ENCODE peak calls at places on chromosomes 4 and X, in four cellular contexts. S is IMR-90, T is K562, Z is GM12878. I is an unnamed sample.

GRCh38 chrX:114049063-114049462 is 534.8 kb upstream of the HTR2C start:
- DNase-seq in S (no peak), T (no peak), Z (no peak), I (no peak)

GRCh38 chr4:88429401-88429800 is 27.5 kb upstream of the HERC5 start:
- DNase-seq in S (no peak), T (no peak), Z (no peak), I (no peak)

GRCh38 chrX:34893741-34894140 is 48.9 kb upstream of the FAM47B start:
- DNase-seq in S (peak), T (no peak), Z (no peak), I (no peak)

GRCh38 chrX:69163936-69164741 is 1.1 kb downstream of the PJA1 start:
- DNase-seq in S (no peak), T (peak), Z (no peak), I (no peak)

GRCh38 chrX:320126-320783 is 1.7 kb upstream of the GTPBP6 start:
- DNase-seq in S (peak), T (no peak), Z (no peak), I (no peak)

GRCh38 chrX:9312922-9313867 is 151.7 kb upstream of the TBL1X start:
- DNase-seq in S (no peak), T (peak), Z (no peak), I (peak)

GRCh38 chr4:123580981-123581664 is 184.5 kb downstream of the SPRY1 start:
- DNase-seq in S (no peak), T (peak), Z (no peak), I (no peak)

GRCh38 chrX:10015711-10016515 is 48.8 kb downstream of the CLDN34 start:
- DNase-seq in S (peak), T (peak), Z (no peak), I (peak)

GRCh38 chr4:122851568-122851967 is 24.9 kb downstream of the FGF2 start:
- DNase-seq in S (no peak), T (no peak), Z (no peak), I (no peak)

GRCh38 chr4:1333256-1333655 is 13.8 kb upstream of the UVSSA start:
- DNase-seq in S (no peak), T (no peak), Z (no peak), I (no peak)

GRCh38 chrX:8345473-8345872 is 119.2 kb upstream of the VCX3B start:
- DNase-seq in S (no peak), T (no peak), Z (no peak), I (no peak)

GRCh38 chr4:177385576-177386320 is 56.5 kb downstream of the AGA start:
- DNase-seq in S (peak), T (no peak), Z (no peak), I (no peak)

GRCh38 chr4:86587016-86587713 is 7.0 kb upstream of the PTPN13 start:
- DNase-seq in S (no peak), T (no peak), Z (no peak), I (no peak)

GRCh38 chrX:47169726-47170515 is 23.7 kb upstream of the UBA1 start:
- DNase-seq in S (peak), T (no peak), Z (no peak), I (no peak)

GRCh38 chr4:15006416-15007024 is 4.2 kb downstream of the CPEB2 start:
- DNase-seq in S (peak), T (peak), Z (no peak), I (no peak)

GRCh38 chr4:7970031-7970946 is 30.6 kb upstream of the AFAP1 start:
- DNase-seq in S (peak), T (no peak), Z (no peak), I (no peak)

GRCh38 chr4:99947190-99947578 is 766 bp upstream of the DNAJB14 start:
- DNase-seq in S (no peak), T (no peak), Z (no peak), I (no peak)

GRCh38 chr4:186240848-186241491 is 13.7 kb downstream of the KLKB1 start:
- DNase-seq in S (no peak), T (no peak), Z (no peak), I (no peak)

DNA sequence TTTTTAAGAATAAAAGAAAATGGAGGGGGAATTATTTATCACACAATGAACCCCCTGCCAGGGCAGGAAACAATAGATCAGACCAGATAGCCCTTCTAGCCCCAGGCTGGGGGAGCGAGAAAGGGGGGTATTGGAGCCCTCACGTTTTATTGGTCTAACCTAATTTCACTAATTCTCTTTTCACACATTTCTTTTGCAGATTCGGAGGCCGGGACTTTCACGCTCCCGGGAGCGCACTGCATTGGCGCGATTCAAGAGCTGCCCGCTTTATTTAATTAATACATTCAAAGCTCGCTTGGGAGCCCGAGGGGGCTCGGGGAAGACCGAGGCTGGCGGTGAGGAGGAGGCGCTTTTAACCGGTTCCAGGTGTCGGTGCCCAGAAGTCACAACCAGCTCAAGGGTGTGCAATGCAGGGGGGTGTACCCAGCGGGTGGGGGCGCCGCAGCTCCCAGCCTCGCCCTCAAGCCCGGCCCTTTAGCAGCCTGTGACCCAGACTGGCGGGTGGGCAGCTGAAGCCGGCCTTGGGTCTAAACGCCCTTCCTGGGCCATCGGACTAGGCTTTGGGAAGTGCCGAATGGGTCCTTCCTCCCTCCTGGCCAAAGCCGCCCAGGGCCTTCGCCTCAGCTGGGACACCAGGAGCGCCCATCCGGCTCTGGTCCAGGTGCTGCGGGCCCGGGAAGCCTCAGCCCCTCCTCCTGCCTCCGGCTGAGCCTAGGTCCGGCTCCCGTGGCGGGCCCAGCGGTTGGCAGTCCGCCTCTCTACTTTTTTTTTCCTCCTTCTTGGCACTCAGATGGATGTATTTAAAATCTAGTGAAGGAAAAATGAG is 5.3 kb downstream of the NEUROG2 start:
- DNase-seq in S (no peak), T (no peak), Z (no peak), I (no peak)
- H3K4me3 ChIP-seq in S (no peak), T (no peak), Z (no peak), I (peak)

GRCh38 chr4:145709336-145709735 is 29.4 kb downstream of the C4orf51 start:
- DNase-seq in S (no peak), T (no peak), Z (no peak), I (no peak)

GRCh38 chr4:145703850-145704528 is 24.0 kb downstream of the C4orf51 start:
- DNase-seq in S (no peak), T (no peak), Z (no peak), I (no peak)

DNA sequence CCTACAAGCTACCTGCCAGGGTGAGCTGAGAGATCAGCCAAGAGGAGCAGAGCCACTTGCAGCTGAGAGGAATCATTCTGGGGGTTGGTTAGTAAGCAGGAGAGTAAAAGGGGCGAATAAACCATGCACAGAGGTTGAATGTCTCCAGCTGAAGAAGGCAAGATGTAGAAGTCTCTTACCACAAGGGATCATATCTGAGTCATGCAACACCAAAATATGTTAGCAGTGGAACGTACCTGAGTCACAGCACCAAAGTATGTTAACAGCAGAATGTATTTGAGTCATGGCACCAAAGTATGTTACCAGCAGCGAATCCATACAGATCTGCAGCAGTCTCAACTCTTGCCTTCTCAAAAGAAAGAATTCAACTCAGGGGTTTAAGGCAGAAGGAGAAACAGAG is 29.9 kb downstream of the C4orf51 start:
- DNase-seq in S (peak), T (no peak), Z (no peak), I (no peak)
- TF ChIP-seq CHD1 in S (no peak), T (no peak), Z (no peak), I (no peak)

DNA sequence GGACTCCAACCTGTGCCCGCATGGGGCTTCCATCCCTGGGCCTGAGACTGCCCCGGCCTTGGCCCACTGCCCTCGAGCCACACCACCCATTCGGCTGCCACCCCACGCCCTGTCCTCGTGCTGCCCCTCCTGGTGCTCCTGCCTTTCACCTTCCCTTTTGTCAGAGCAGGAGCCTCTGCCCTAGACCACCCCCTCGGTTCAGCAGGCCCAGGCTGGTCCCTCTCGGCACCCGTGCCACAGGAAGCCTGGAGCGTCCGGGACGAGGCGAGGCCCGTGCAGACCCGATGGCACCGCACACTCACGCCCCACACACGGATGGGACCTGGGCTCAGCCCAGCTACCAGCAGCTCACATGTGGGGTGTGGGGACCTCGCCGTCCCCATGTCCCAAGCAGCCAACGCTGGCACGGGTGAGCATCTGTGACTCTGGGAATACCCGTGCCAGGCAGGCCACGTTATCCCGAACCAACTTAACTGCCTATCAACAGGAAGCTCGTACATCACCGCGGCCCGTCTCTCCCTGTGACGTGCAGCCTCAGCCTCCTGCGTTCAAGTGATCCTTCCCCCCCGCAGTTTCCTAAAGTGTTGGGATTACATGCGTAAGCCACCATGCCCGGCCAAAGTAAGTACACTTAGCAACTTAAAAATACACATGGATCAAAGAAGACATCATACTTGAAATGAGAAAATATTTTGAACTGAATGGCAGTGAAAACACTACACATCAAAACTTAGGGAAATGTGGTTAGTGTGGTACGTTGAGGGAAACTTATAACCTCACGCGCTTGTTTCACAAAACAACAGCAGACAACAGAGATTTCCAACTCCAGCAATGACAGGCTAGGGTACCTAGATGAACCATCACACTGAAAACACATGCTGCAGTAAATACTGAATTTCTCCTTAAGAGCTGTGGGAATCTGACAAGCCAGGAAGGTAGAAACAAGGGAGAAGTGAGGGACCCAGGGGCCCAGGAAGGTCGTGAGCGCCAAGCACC is 29.0 kb downstream of the LRPAP1 start:
- DNase-seq in S (no peak), T (no peak), Z (no peak), I (no peak)
- TF ChIP-seq CTCF in S (no peak), T (no peak), Z (no peak), I (no peak)

DNA sequence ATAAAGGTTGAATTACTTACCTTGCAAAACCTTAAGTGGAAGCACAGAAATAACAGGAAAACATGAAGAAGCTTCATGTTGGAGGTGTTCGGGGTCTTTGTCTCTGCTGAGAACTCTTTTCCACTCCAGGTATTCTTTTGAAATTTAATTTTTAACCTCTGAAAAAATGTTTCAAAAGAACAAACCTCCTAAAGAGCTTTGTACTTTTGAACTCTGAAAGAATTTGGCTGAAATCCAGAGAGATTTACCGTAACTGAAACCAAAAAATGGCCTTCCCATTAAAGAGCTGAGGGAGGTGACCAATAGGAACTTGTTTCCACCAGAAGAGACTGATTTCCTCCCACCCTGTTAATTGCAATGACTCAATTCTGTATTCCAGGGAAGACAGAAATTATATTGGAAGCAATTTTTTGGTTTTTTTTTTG is at the start of gene CFI:
- DNase-seq in S (peak), T (no peak), Z (no peak), I (no peak)
- H3K4me3 ChIP-seq in S (no peak), T (no peak), Z (no peak), I (no peak)

DNA sequence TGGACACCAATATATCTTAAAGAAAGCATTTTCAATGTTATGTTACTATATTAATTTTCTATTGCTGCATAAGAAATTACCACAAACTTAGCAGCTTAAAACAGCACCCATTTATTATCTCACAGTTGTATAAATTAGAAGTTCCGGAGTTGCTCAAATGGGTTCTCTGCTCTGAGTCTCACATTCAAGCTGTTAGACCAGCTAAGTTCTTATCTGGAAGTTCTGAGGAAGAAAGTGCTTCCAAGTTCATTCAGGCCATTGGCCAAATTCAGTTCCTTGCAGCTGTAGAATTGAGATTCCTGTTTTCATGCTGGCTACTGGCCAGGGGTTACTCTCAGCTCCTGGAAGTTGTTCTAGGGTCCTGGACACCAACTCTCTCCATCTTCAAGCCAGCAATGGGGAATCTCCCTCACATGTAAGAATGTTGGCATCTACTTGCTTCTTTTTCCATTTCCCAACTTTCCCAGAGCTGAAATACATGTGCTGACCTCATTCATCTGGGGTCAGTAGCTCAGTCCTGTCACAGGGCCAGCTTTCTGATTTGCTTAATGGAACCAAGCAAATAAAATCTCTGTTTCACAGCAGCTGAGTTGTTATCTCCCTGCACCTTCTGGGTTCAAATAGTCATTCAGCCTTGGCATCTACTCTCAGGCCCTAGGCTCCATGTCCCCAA is 99.6 kb upstream of the INTU start:
- DNase-seq in S (peak), T (no peak), Z (no peak), I (no peak)
- TF ChIP-seq CHD1 in S (no peak), T (no peak), Z (no peak), I (no peak)

GRCh38 chr4:137181293-137181899 is 350.9 kb downstream of the PCDH18 start:
- DNase-seq in S (no peak), T (no peak), Z (no peak), I (no peak)

GRCh38 chr4:137180349-137180748 is 351.9 kb downstream of the PCDH18 start:
- DNase-seq in S (no peak), T (no peak), Z (no peak), I (no peak)
- TF ChIP-seq CTCF in S (no peak), T (no peak), Z (no peak), I (no peak)

GRCh38 chr4:140085924-140086323 is 68.1 kb downstream of the MAML3 start:
- DNase-seq in S (no peak), T (no peak), Z (no peak), I (no peak)

GRCh38 chr4:140083320-140083719 is 70.7 kb downstream of the MAML3 start:
- DNase-seq in S (no peak), T (no peak), Z (no peak), I (no peak)

GRCh38 chr4:140084426-140084825 is 69.6 kb downstream of the MAML3 start:
- DNase-seq in S (no peak), T (no peak), Z (no peak), I (no peak)

GRCh38 chr4:140082399-140082758 is 71.6 kb downstream of the MAML3 start:
- DNase-seq in S (no peak), T (no peak), Z (no peak), I (no peak)

GRCh38 chr4:140085062-140085622 is 68.8 kb downstream of the MAML3 start:
- DNase-seq in S (peak), T (no peak), Z (no peak), I (no peak)
- H3K4me3 ChIP-seq in S (no peak), T (no peak), Z (no peak), I (no peak)

DNA sequence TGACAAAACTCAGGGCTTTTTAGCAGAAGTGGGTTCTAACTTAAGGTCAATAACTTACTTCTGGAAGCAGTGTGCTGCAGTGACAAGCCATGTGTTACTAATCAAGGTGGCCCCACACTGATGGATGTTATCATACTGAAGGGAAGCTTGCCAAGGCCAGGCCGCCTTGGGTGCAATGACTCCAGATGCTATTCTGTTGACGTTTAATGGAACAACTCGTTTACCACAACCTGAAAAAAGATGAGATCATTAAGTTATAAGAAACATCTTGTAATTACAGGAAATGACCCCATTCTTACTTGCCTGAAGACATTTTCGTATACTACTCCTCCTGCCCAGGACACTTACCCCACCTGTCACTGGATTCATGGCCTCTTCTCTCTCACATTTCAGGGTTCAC is 38.9 kb upstream of the TMPRSS11D start:
- DNase-seq in S (no peak), T (no peak), Z (no peak), I (no peak)
- TF ChIP-seq CHD1 in S (no peak), T (no peak), Z (no peak), I (no peak)

GRCh38 chr4:173745765-173746164 is 215.7 kb upstream of the HAND2 start:
- DNase-seq in S (no peak), T (no peak), Z (no peak), I (no peak)

GRCh38 chr4:173752610-173753009 is 222.6 kb upstream of the HAND2 start:
- DNase-seq in S (peak), T (peak), Z (no peak), I (peak)

GRCh38 chr4:173747537-173748257 is 217.7 kb upstream of the HAND2 start:
- DNase-seq in S (no peak), T (no peak), Z (no peak), I (no peak)

GRCh38 chr4:173746424-173746823 is 216.4 kb upstream of the HAND2 start:
- DNase-seq in S (no peak), T (no peak), Z (no peak), I (no peak)

DNA sequence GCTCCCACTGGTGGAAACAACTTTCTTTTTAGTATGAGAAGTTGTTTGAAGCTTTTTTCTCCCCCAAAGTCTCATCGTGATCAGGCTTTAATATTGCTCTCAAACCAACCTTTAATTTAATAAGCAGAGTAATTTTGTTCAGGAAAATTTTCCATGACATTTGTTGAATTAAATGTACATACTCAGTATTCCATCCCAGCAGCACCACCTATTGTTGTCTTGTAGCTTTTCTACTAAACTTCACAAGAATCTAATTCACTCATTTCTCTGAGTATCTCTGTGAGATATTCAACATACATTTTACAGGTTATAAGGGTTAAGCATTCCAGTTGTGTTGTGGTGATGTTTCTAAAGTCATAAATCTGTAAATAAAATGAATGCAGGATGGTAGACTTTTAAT is 218.3 kb upstream of the HAND2 start:
- DNase-seq in S (peak), T (no peak), Z (no peak), I (no peak)
- TF ChIP-seq CTCF in S (peak), T (no peak), Z (no peak), I (no peak)

I was measured in H1.